ENCODE peak calls at places on chromosome 5, in eight cellular contexts. One of them, this sample, is unnamed.

GRCh38 chr5:150623878-150624216 is 16.6 kb upstream of the SYNPO start:
- DNase-seq in brain microvascular endothelial cell: no peak
- DNase-seq in heart left ventricle: peak; percentile 43
- DNase-seq in nephron progenitor cell: no peak
- DNase-seq in astrocyte: no peak
- DNase-seq in body of pancreas: no peak
- DNase-seq in HFF-Myc: no peak
- DNase-seq in B cell: no peak
- DNase-seq in this sample: no peak

GRCh38 chr5:52580921-52581320 is 206.8 kb upstream of the ITGA1 start:
- DNase-seq in brain microvascular endothelial cell: peak; percentile 95
- DNase-seq in heart left ventricle: no peak
- DNase-seq in nephron progenitor cell: no peak
- DNase-seq in astrocyte: peak; percentile 35
- DNase-seq in body of pancreas: no peak
- DNase-seq in HFF-Myc: peak; percentile 4
- DNase-seq in B cell: no peak
- DNase-seq in this sample: peak; percentile 5

GRCh38 chr5:119483155-119483554 is 30.9 kb downstream of the HSD17B4 start:
- DNase-seq in brain microvascular endothelial cell: no peak
- DNase-seq in heart left ventricle: no peak
- DNase-seq in nephron progenitor cell: no peak
- DNase-seq in astrocyte: no peak
- DNase-seq in body of pancreas: no peak
- DNase-seq in HFF-Myc: no peak
- DNase-seq in B cell: no peak
- DNase-seq in this sample: no peak

GRCh38 chr5:140310434-140310833 is 7.5 kb upstream of the PFDN1 start:
- DNase-seq in brain microvascular endothelial cell: no peak
- DNase-seq in heart left ventricle: no peak
- DNase-seq in nephron progenitor cell: no peak
- DNase-seq in astrocyte: no peak
- DNase-seq in body of pancreas: no peak
- DNase-seq in HFF-Myc: no peak
- DNase-seq in B cell: no peak
- DNase-seq in this sample: peak; percentile 64

GRCh38 chr5:173618927-173619519 is 2.6 kb upstream of the BOD1 start:
- DNase-seq in brain microvascular endothelial cell: peak; percentile 49
- DNase-seq in heart left ventricle: no peak
- DNase-seq in nephron progenitor cell: peak; percentile 35
- DNase-seq in astrocyte: peak; percentile 18
- DNase-seq in body of pancreas: peak; percentile 72
- DNase-seq in HFF-Myc: no peak
- DNase-seq in B cell: peak; percentile 74
- DNase-seq in this sample: peak; percentile 73

GRCh38 chr5:153148624-153148976 is 341.9 kb upstream of the GRIA1 start:
- DNase-seq in brain microvascular endothelial cell: no peak
- DNase-seq in heart left ventricle: no peak
- DNase-seq in nephron progenitor cell: no peak
- DNase-seq in astrocyte: no peak
- DNase-seq in body of pancreas: no peak
- DNase-seq in HFF-Myc: no peak
- DNase-seq in B cell: no peak
- DNase-seq in this sample: no peak

GRCh38 chr5:31186672-31187267 is 6.7 kb upstream of the CDH6 start:
- DNase-seq in brain microvascular endothelial cell: peak; percentile 26
- DNase-seq in heart left ventricle: no peak
- DNase-seq in nephron progenitor cell: no peak
- DNase-seq in astrocyte: no peak
- DNase-seq in body of pancreas: no peak
- DNase-seq in HFF-Myc: peak; percentile 15
- DNase-seq in B cell: peak; percentile 6
- DNase-seq in this sample: peak; percentile 64

GRCh38 chr5:159975462-159976019 is 33.4 kb upstream of the TTC1 start:
- DNase-seq in brain microvascular endothelial cell: peak; percentile 96
- DNase-seq in heart left ventricle: no peak
- DNase-seq in nephron progenitor cell: peak; percentile 43
- DNase-seq in astrocyte: peak; percentile 98
- DNase-seq in body of pancreas: no peak
- DNase-seq in HFF-Myc: peak; percentile 77
- DNase-seq in B cell: no peak
- DNase-seq in this sample: peak; percentile 93

GRCh38 chr5:132807163-132807838 is 5.8 kb upstream of the SOWAHA start:
- DNase-seq in brain microvascular endothelial cell: no peak
- DNase-seq in heart left ventricle: no peak
- DNase-seq in nephron progenitor cell: peak; percentile 47
- DNase-seq in astrocyte: no peak
- DNase-seq in body of pancreas: peak; percentile 78
- DNase-seq in HFF-Myc: no peak
- DNase-seq in B cell: no peak
- DNase-seq in this sample: no peak

GRCh38 chr5:150358261-150359095 is 981 bp downstream of the TCOF1 start:
- DNase-seq in brain microvascular endothelial cell: no peak
- DNase-seq in heart left ventricle: no peak
- DNase-seq in nephron progenitor cell: no peak
- DNase-seq in astrocyte: peak; percentile 16
- DNase-seq in body of pancreas: no peak
- DNase-seq in HFF-Myc: no peak
- DNase-seq in B cell: no peak
- DNase-seq in this sample: no peak

GRCh38 chr5:68770566-68770965 is 323.2 kb upstream of the SLC30A5 start:
- DNase-seq in brain microvascular endothelial cell: no peak
- DNase-seq in heart left ventricle: no peak
- DNase-seq in nephron progenitor cell: no peak
- DNase-seq in astrocyte: no peak
- DNase-seq in body of pancreas: no peak
- DNase-seq in HFF-Myc: no peak
- DNase-seq in B cell: no peak
- DNase-seq in this sample: no peak

GRCh38 chr5:142311725-142312124 is 13.1 kb downstream of the SPRY4 start:
- DNase-seq in brain microvascular endothelial cell: no peak
- DNase-seq in heart left ventricle: no peak
- DNase-seq in nephron progenitor cell: no peak
- DNase-seq in astrocyte: no peak
- DNase-seq in body of pancreas: no peak
- DNase-seq in HFF-Myc: no peak
- DNase-seq in B cell: no peak
- DNase-seq in this sample: no peak

GRCh38 chr5:61280205-61280604 is 51.9 kb upstream of the ZSWIM6 start:
- DNase-seq in brain microvascular endothelial cell: peak; percentile 86
- DNase-seq in heart left ventricle: no peak
- DNase-seq in nephron progenitor cell: no peak
- DNase-seq in astrocyte: peak; percentile 86
- DNase-seq in body of pancreas: peak; percentile 64
- DNase-seq in HFF-Myc: peak; percentile 46
- DNase-seq in B cell: peak; percentile 55
- DNase-seq in this sample: peak; percentile 91

GRCh38 chr5:126269511-126269910 is 153.7 kb upstream of the GRAMD2B start:
- DNase-seq in brain microvascular endothelial cell: no peak
- DNase-seq in heart left ventricle: no peak
- DNase-seq in nephron progenitor cell: no peak
- DNase-seq in astrocyte: no peak
- DNase-seq in body of pancreas: no peak
- DNase-seq in HFF-Myc: no peak
- DNase-seq in B cell: no peak
- DNase-seq in this sample: no peak

GRCh38 chr5:173895766-173896165 is 7.6 kb downstream of the CPEB4 start:
- DNase-seq in brain microvascular endothelial cell: no peak
- DNase-seq in heart left ventricle: no peak
- DNase-seq in nephron progenitor cell: no peak
- DNase-seq in astrocyte: no peak
- DNase-seq in body of pancreas: no peak
- DNase-seq in HFF-Myc: no peak
- DNase-seq in B cell: no peak
- DNase-seq in this sample: no peak

GRCh38 chr5:50900952-50901510 is 234.6 kb downstream of the PARP8 start:
- DNase-seq in brain microvascular endothelial cell: no peak
- DNase-seq in heart left ventricle: no peak
- DNase-seq in nephron progenitor cell: no peak
- DNase-seq in astrocyte: no peak
- DNase-seq in body of pancreas: no peak
- DNase-seq in HFF-Myc: no peak
- DNase-seq in B cell: no peak
- DNase-seq in this sample: no peak
- TF ChIP-seq CTCF in brain microvascular endothelial cell: no peak
- TF ChIP-seq CTCF in heart left ventricle: no peak
- TF ChIP-seq CTCF in nephron progenitor cell: no peak
- TF ChIP-seq CTCF in astrocyte: no peak
- TF ChIP-seq CTCF in body of pancreas: no peak
- TF ChIP-seq CTCF in HFF-Myc: no peak
- TF ChIP-seq CTCF in B cell: no peak
- TF ChIP-seq CTCF in this sample: no peak

GRCh38 chr5:929596-929995 is 36.9 kb downstream of the TRIP13 start:
- DNase-seq in brain microvascular endothelial cell: no peak
- DNase-seq in heart left ventricle: no peak
- DNase-seq in nephron progenitor cell: no peak
- DNase-seq in astrocyte: no peak
- DNase-seq in body of pancreas: no peak
- DNase-seq in HFF-Myc: no peak
- DNase-seq in B cell: no peak
- DNase-seq in this sample: no peak

GRCh38 chr5:923473-923873 is 30.8 kb downstream of the TRIP13 start:
- DNase-seq in brain microvascular endothelial cell: peak; percentile 48
- DNase-seq in heart left ventricle: peak; percentile 89
- DNase-seq in nephron progenitor cell: peak; percentile 88
- DNase-seq in astrocyte: peak; percentile 14
- DNase-seq in body of pancreas: peak; percentile 82
- DNase-seq in HFF-Myc: no peak
- DNase-seq in B cell: peak; percentile 78
- DNase-seq in this sample: peak; percentile 81

GRCh38 chr5:930853-931252 is 38.2 kb downstream of the TRIP13 start:
- DNase-seq in brain microvascular endothelial cell: no peak
- DNase-seq in heart left ventricle: no peak
- DNase-seq in nephron progenitor cell: no peak
- DNase-seq in astrocyte: no peak
- DNase-seq in body of pancreas: no peak
- DNase-seq in HFF-Myc: no peak
- DNase-seq in B cell: no peak
- DNase-seq in this sample: no peak

GRCh38 chr5:926416-927171 is 33.9 kb downstream of the TRIP13 start:
- DNase-seq in brain microvascular endothelial cell: no peak
- DNase-seq in heart left ventricle: no peak
- DNase-seq in nephron progenitor cell: peak; percentile 73
- DNase-seq in astrocyte: peak; percentile 11
- DNase-seq in body of pancreas: peak; percentile 33
- DNase-seq in HFF-Myc: no peak
- DNase-seq in B cell: peak; percentile 38
- DNase-seq in this sample: peak; percentile 22

DNA sequence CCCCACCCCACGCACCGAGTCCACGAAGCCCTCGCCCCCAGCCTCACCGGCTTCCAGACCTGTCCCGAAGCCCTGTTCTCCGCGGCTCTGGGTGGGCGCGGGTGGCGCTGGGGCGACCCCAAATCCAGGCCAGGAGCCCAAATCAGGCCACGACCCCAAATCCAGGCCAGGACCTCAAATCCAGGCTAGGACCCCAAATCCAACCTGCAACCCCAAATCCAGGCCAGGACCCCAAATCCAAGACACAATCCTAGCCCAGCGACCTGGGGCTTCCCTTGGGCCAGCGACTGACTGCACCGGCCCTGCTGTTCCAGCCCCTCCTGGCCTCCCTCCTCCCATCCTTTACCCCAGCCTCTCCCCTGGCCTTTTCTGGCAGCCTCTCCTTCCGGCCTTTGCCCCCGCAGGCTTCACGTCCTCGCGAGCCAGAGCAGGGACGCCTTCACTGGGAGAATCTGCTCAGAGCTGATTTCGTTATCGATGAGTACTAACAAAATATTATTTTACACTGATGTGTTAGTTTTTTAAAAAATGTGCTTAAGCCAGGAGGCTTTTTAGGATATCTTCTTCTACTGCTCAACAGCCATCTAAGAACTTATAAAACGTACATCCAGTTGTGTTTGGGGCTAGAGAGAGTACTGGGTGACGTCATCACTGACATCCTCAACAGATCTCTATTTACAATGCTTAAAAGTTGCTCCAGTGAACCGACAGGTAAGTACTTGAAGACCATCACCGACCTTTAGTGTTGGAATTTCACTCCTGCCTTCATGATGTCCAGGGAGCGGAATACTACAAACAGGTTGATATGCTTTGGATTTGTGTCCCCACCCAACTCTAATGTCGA is 34.7 kb downstream of the TRIP13 start:
- DNase-seq in brain microvascular endothelial cell: no peak
- DNase-seq in heart left ventricle: no peak
- DNase-seq in nephron progenitor cell: no peak
- DNase-seq in astrocyte: no peak
- DNase-seq in body of pancreas: no peak
- DNase-seq in HFF-Myc: no peak
- DNase-seq in B cell: no peak
- DNase-seq in this sample: no peak
- TF ChIP-seq CTCF in brain microvascular endothelial cell: no peak
- TF ChIP-seq CTCF in heart left ventricle: no peak
- TF ChIP-seq CTCF in nephron progenitor cell: no peak
- TF ChIP-seq CTCF in astrocyte: no peak
- TF ChIP-seq CTCF in body of pancreas: no peak
- TF ChIP-seq CTCF in HFF-Myc: peak; percentile 0
- TF ChIP-seq CTCF in B cell: peak; percentile 1
- TF ChIP-seq CTCF in this sample: no peak

GRCh38 chr5:177520906-177521513 is 4.2 kb upstream of the DDX41 start:
- DNase-seq in brain microvascular endothelial cell: no peak
- DNase-seq in heart left ventricle: no peak
- DNase-seq in nephron progenitor cell: no peak
- DNase-seq in astrocyte: no peak
- DNase-seq in body of pancreas: no peak
- DNase-seq in HFF-Myc: no peak
- DNase-seq in B cell: no peak
- DNase-seq in this sample: no peak
- TF ChIP-seq CTCF in brain microvascular endothelial cell: peak; percentile 16
- TF ChIP-seq CTCF in heart left ventricle: no peak
- TF ChIP-seq CTCF in nephron progenitor cell: no peak
- TF ChIP-seq CTCF in astrocyte: no peak
- TF ChIP-seq CTCF in body of pancreas: no peak
- TF ChIP-seq CTCF in HFF-Myc: peak; percentile 11
- TF ChIP-seq CTCF in B cell: no peak
- TF ChIP-seq CTCF in this sample: peak; percentile 13

DNA sequence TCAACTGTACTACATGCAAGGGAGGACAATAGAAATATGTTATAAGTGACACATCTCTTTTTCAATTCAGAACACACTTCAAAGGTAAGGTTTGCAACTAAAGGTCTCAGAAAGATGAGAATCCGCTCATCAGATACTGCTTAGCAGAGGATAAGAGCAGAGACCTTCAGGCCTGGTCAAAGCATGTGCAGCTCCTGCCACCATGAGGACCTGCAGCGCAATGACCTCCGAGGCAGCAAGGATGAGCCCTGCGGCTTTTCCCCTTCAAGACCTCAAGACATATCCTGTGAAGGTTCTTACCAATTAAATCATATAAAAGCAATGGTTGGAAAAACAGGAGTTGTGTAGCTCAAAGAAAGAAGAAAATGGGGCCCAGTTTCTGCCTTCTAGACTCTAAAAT is 135.8 kb downstream of the TRIM36 start:
- DNase-seq in brain microvascular endothelial cell: no peak
- DNase-seq in heart left ventricle: no peak
- DNase-seq in nephron progenitor cell: peak; percentile 16
- DNase-seq in astrocyte: no peak
- DNase-seq in body of pancreas: no peak
- DNase-seq in HFF-Myc: no peak
- DNase-seq in B cell: peak; percentile 28
- DNase-seq in this sample: no peak
- TF ChIP-seq CTCF in brain microvascular endothelial cell: no peak
- TF ChIP-seq CTCF in heart left ventricle: no peak
- TF ChIP-seq CTCF in nephron progenitor cell: peak; percentile 28
- TF ChIP-seq CTCF in astrocyte: no peak
- TF ChIP-seq CTCF in body of pancreas: no peak
- TF ChIP-seq CTCF in HFF-Myc: peak; percentile 20
- TF ChIP-seq CTCF in B cell: no peak
- TF ChIP-seq CTCF in this sample: no peak

This sample was measured in cardiac fibroblast.